ENCODE peak calls at places on chromosome 1, in eight cellular contexts. W, J, D, B, A, T, Q and V are unnamed samples.

GRCh38 chr1:75265792-75266191 is 131.6 kb downstream of the LHX8 start:
- DNase-seq in W (no peak), J (peak; percentile 19), D (no peak), B (no peak), A (no peak), T (peak; percentile 10), Q (no peak), V (peak; percentile 5)

GRCh38 chr1:88566615-88567387 is 117.3 kb upstream of the PKN2 start:
- DNase-seq in W (no peak), J (no peak), D (no peak), B (no peak), A (no peak), T (no peak), Q (no peak), V (no peak)

GRCh38 chr1:81351864-81352263 is 448.9 kb upstream of the ADGRL2 start:
- DNase-seq in W (no peak), J (no peak), D (no peak), B (no peak), A (no peak), T (no peak), Q (no peak), V (no peak)

GRCh38 chr1:108079550-108079949 is 114.6 kb upstream of the VAV3 start:
- DNase-seq in W (no peak), J (no peak), D (no peak), B (peak; percentile 34), A (no peak), T (no peak), Q (no peak), V (no peak)

GRCh38 chr1:171486048-171486519 is 754 bp downstream of the PRRC2C start:
- DNase-seq in W (peak; percentile 15), J (peak; percentile 11), D (no peak), B (peak; percentile 77), A (peak; percentile 34), T (no peak), Q (peak; percentile 77), V (peak; percentile 22)

GRCh38 chr1:225146478-225146877 is 217.0 kb downstream of the DNAH14 start:
- DNase-seq in W (no peak), J (no peak), D (no peak), B (no peak), A (no peak), T (peak; percentile 8), Q (no peak), V (no peak)

GRCh38 chr1:32399853-32400252 is 5.6 kb upstream of the BSDC1 start:
- DNase-seq in W (no peak), J (no peak), D (no peak), B (no peak), A (no peak), T (no peak), Q (no peak), V (no peak)

GRCh38 chr1:109282497-109282951 is 421 bp downstream of the PSRC1 start:
- DNase-seq in W (no peak), J (no peak), D (no peak), B (no peak), A (peak; percentile 7), T (no peak), Q (no peak), V (no peak)

GRCh38 chr1:15385420-15385819 is 24.3 kb upstream of the EFHD2 start:
- DNase-seq in W (no peak), J (no peak), D (no peak), B (no peak), A (no peak), T (no peak), Q (no peak), V (no peak)

GRCh38 chr1:191206808-191207207 is 729.1 kb upstream of the BRINP3 start:
- DNase-seq in W (no peak), J (no peak), D (no peak), B (no peak), A (no peak), T (no peak), Q (no peak), V (peak; percentile 3)

GRCh38 chr1:62593825-62594394 is 3.4 kb upstream of the ANGPTL3 start:
- DNase-seq in W (no peak), J (no peak), D (no peak), B (no peak), A (no peak), T (no peak), Q (no peak), V (no peak)

GRCh38 chr1:232767381-232768074 is 37.7 kb upstream of the MAP10 start:
- DNase-seq in W (peak; percentile 8), J (peak; percentile 17), D (no peak), B (no peak), A (peak; percentile 42), T (no peak), Q (no peak), V (peak; percentile 20)

GRCh38 chr1:230823835-230824485 is 44.4 kb downstream of the C1orf198 start:
- DNase-seq in W (no peak), J (no peak), D (no peak), B (no peak), A (no peak), T (no peak), Q (no peak), V (no peak)

GRCh38 chr1:163320891-163321290 is 863 bp upstream of the NUF2 start:
- DNase-seq in W (no peak), J (no peak), D (no peak), B (no peak), A (no peak), T (no peak), Q (no peak), V (no peak)

GRCh38 chr1:162696286-162696862 is 64.1 kb downstream of the DDR2 start:
- DNase-seq in W (peak; percentile 91), J (peak; percentile 63), D (peak; percentile 91), B (no peak), A (peak; percentile 70), T (peak; percentile 57), Q (no peak), V (no peak)